ENCODE peak calls at places on chromosomes 2 and 18, in eight cellular contexts. F is hepatocyte; Z is fibroblast of lung; A is CD8-positive, alpha-beta T cell; R is upper lobe of left lung; D is OCI-LY7; N is stomach; X is astrocyte. G is an unnamed sample.
A peak's percentile ranks its signal among the peaks of the same experiment; 100 is the strongest.

GRCh38 chr18:76959605-76960004 is 137.2 kb downstream of the ZNF236 start:
- DNase-seq in Z (no peak), D (no peak), A (no peak), R (no peak), X (no peak), F (no peak), N (no peak), G (no peak)

GRCh38 chr2:68719912-68720311 is 14.7 kb upstream of the ARHGAP25 start:
- DNase-seq in D (no peak), N (no peak), A (no peak), X (no peak), R (no peak), F (no peak), Z (no peak), G (no peak)

GRCh38 chr18:10293966-10294365 is 160.5 kb upstream of the APCDD1 start:
- DNase-seq in X (no peak), N (no peak), A (no peak), R (no peak), D (no peak), Z (no peak), F (no peak), G (no peak)

GRCh38 chr2:188607501-188607900 is 315.8 kb downstream of the GULP1 start:
- DNase-seq in D (no peak), X (peak; percentile 49), R (no peak), F (peak; percentile 9), Z (peak; percentile 61), N (no peak), A (no peak), G (no peak)

GRCh38 chr2:12931211-12931844 is 214.6 kb downstream of the TRIB2 start:
- DNase-seq in N (no peak), F (peak; percentile 53), Z (peak; percentile 59), R (no peak), A (no peak), X (peak; percentile 44), D (peak; percentile 23), G (peak; percentile 55)

GRCh38 chr2:71720596-71721361 is 267.4 kb downstream of the DYSF start:
- DNase-seq in X (no peak), R (no peak), A (no peak), N (no peak), D (no peak), Z (no peak), F (no peak), G (no peak)

GRCh38 chr2:96091141-96091710 is 25.1 kb downstream of the ADRA2B start:
- DNase-seq in D (no peak), A (no peak), X (no peak), F (no peak), N (peak; percentile 77), Z (no peak), R (no peak), G (no peak)

GRCh38 chr2:241613018-241613780 is 23.8 kb downstream of the THAP4 start:
- DNase-seq in A (no peak), X (peak; percentile 26), R (no peak), Z (peak; percentile 36), F (no peak), N (no peak), D (no peak), G (no peak)

GRCh38 chr18:27185897-27186296 is 789 bp upstream of the CHST9 start:
- DNase-seq in D (no peak), Z (no peak), F (no peak), R (no peak), A (no peak), N (no peak), X (no peak), G (no peak)

GRCh38 chr18:13474907-13475306 is 251.5 kb downstream of the FAM210A start:
- DNase-seq in X (no peak), Z (peak; percentile 22), R (no peak), N (no peak), F (no peak), D (no peak), A (no peak), G (no peak)

GRCh38 chr18:36693931-36694661 is 134.7 kb downstream of the TPGS2 start:
- DNase-seq in F (peak; percentile 52), Z (peak; percentile 53), A (no peak), N (no peak), X (no peak), D (no peak), R (peak; percentile 58), G (no peak)

GRCh38 chr18:48794251-48794970 is 156.4 kb downstream of the SMAD7 start:
- DNase-seq in F (no peak), X (no peak), A (no peak), R (no peak), D (no peak), N (no peak), Z (no peak), G (no peak)

GRCh38 chr2:45406626-45407025 is 204.4 kb downstream of the SRBD1 start:
- DNase-seq in Z (peak; percentile 18), R (no peak), F (no peak), N (no peak), D (no peak), A (no peak), X (no peak), G (no peak)

GRCh38 chr2:216774620-216775019 is 79.3 kb upstream of the IGFBP5 start:
- DNase-seq in Z (peak; percentile 98), A (no peak), N (no peak), R (no peak), D (no peak), X (peak; percentile 98), F (peak; percentile 23), G (no peak)

GRCh38 chr2:26455037-26455800 is 22.7 kb downstream of the OTOF start:
- DNase-seq in D (no peak), F (no peak), A (no peak), Z (no peak), R (no peak), N (no peak), X (no peak), G (no peak)

GRCh38 chr2:59301466-59302402 is 1060.6 kb upstream of the FANCL start:
- DNase-seq in R (peak; percentile 38), N (peak; percentile 31), D (peak; percentile 60), F (peak; percentile 87), A (no peak), X (peak; percentile 59), Z (peak; percentile 71), G (peak; percentile 62)

GRCh38 chr2:1865716-1866234 is 121.5 kb upstream of the PXDN start:
- DNase-seq in N (no peak), A (no peak), Z (no peak), X (no peak), D (no peak), R (no peak), F (no peak), G (no peak)

GRCh38 chr2:28346587-28346986 is 46.1 kb upstream of the FOSL2 start:
- DNase-seq in N (no peak), F (peak; percentile 57), A (no peak), Z (no peak), D (no peak), R (no peak), X (no peak), G (no peak)

GRCh38 chr2:18625563-18625962 is 36.2 kb upstream of the NT5C1B start:
- DNase-seq in Z (no peak), F (no peak), R (no peak), X (no peak), A (no peak), N (no peak), D (no peak), G (no peak)

GRCh38 chr2:113809076-113809475 is 52.6 kb upstream of the SLC35F5 start:
- DNase-seq in R (no peak), N (no peak), A (no peak), X (no peak), F (no peak), D (no peak), Z (no peak), G (no peak)

GRCh38 chr2:188773075-188773474 is 201.1 kb upstream of the COL3A1 start:
- DNase-seq in Z (peak; percentile 25), X (peak; percentile 18), N (no peak), A (no peak), F (no peak), D (no peak), R (no peak), G (peak; percentile 5)

GRCh38 chr2:72035518-72036172 is 112.0 kb downstream of the CYP26B1 start:
- DNase-seq in X (peak; percentile 48), A (no peak), D (no peak), N (no peak), R (no peak), F (no peak), Z (peak; percentile 59), G (peak; percentile 25)

DNA sequence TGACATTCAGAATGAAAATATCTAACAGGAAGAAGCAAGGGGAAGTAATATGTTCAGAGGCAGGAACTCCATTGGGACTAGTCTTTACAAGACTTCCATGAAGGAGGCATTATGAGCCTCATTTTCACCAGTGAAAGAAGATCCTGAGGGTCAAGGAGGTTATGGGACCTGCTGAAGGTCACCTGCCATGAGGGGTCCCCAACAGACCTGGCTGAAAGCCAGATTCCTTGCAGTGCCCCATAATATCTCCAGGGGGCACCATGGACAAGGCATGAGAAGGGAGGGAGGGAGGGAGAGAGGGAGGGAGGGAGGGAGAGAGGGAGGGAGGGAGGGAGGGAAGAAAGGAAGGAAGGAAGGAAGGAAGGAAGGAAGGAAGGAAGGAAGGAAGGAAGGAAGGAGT is 27.9 kb downstream of the XDH start:
- DNase-seq in Z (no peak), X (no peak), N (no peak), F (no peak), R (no peak), D (peak; percentile 10), A (peak; percentile 4), G (no peak)
- H3K27ac ChIP-seq in Z (no peak overlapping the region), X (no peak overlapping the region), N (no peak overlapping the region), F (no peak overlapping the region), R (no peak overlapping the region), D (no peak overlapping the region), A (no peak overlapping the region), G (peak overlapping the region; percentile 95)

GRCh38 chr2:230319211-230319862 is 7.7 kb upstream of the SP140L start:
- DNase-seq in X (no peak), N (no peak), A (peak; percentile 82), Z (no peak), R (no peak), D (peak; percentile 92), F (no peak), G (no peak)
- TF ChIP-seq CTCF in X (no peak), N (no peak), A (no peak), Z (no peak), R (no peak), D (no peak), F (no peak), G (no peak)

GRCh38 chr2:187550797-187551306 is 3.4 kb downstream of the TFPI start:
- DNase-seq in R (no peak), A (no peak), N (no peak), F (no peak), X (no peak), Z (no peak), D (no peak), G (no peak)
- H3K27ac ChIP-seq in R (peak overlapping the region; percentile 57), A (no peak overlapping the region), N (peak overlapping the region; percentile 32), F (peak overlapping the region; percentile 87), X (no peak overlapping the region), Z (peak overlapping the region; percentile 49), D (no peak overlapping the region), G (no peak overlapping the region)

DNA sequence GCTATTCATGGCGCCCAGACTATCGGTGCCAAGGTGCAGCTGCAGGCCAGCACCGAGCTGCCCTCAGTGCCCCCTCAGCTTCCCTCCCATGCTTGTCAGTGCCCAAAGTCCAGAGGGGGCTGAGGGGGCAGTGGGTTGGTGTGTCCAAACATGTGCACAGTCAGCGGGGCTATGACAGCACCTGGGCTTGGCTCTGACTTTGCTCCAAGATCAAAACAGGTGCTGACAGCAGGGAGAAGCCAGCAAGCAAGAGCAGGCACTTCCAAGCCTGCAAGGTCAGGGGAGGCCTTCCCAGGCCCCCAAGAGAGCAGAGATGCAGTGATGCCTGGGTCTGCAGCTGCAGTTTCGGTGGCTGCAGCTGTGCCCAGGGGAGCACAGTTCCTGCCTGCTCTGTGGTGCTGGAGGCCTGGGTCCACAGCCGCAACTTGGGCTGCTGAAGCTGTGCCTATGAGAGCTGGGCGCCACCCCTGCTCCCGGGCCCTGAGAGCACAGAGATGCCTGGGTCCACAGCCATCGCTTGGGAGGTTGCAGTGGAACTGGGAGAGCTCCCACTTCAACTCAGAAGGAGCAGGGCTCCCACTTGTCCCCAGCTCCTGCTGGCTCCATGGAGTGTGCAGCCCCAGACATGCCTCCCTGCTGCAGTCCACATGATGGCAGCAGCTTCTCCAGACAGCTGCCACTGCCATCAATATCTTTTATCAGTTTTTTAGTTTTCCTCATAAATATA is 775.3 kb upstream of the POU3F3 start:
- DNase-seq in D (peak; percentile 83), F (peak; percentile 18), A (no peak), X (no peak), R (no peak), N (no peak), Z (no peak), G (no peak)
- TF ChIP-seq CTCF in D (peak; percentile 68), F (peak; percentile 50), A (no peak), X (no peak), R (no peak), N (no peak), Z (no peak), G (no peak)

G was measured in RWPE1.